ENCODE peak calls at places on chromosomes 5 and 9, in ten cellular contexts. S is body of pancreas, Y is A549, N is fibroblast of lung, P is stomach, C is cardiac muscle cell, K is lung, A is spleen, I is pancreas, W is astrocyte. V is an unnamed sample. For H3K4me1, the result is how much of the 10 kb centered on the place peaks cover.

GRCh38 chr5:34866989-34867471 is 28.1 kb downstream of the TTC23L start:
- DNase-seq in K (no peak), P (no peak), C (no peak), A (no peak), S (no peak), W (no peak), I (no peak), Y (peak), N (no peak), V (no peak)

GRCh38 chr9:114588671-114589526 is 1.3 kb downstream of the ATP6V1G1 start:
- DNase-seq in K (no peak), P (no peak), C (no peak), N (peak), A (no peak), S (no peak), I (no peak), Y (no peak), W (peak), V (no peak)

GRCh38 chr5:81525690-81526089 is 131.8 kb upstream of the ACOT12 start:
- DNase-seq in A (no peak), N (peak), Y (peak), P (no peak), W (peak), I (no peak), K (no peak), S (no peak), C (no peak), V (no peak)

GRCh38 chr9:78921341-78921740 is 624.4 kb downstream of the PSAT1 start:
- DNase-seq in A (no peak), W (peak), K (no peak), N (peak), P (no peak), C (no peak), I (no peak), S (no peak), Y (peak), V (no peak)

GRCh38 chr5:33299621-33300208 is 141.1 kb upstream of the TARS1 start:
- DNase-seq in N (peak), I (no peak), P (no peak), A (no peak), S (peak), C (peak), K (no peak), Y (peak), W (peak), V (no peak)

GRCh38 chr5:140219068-140219971 is 44.3 kb downstream of the CYSTM1 start:
- DNase-seq in I (peak), W (no peak), A (no peak), K (no peak), S (peak), N (peak), C (no peak), Y (no peak), P (peak), V (peak)

GRCh38 chr9:12719431-12719830 is 26.2 kb downstream of the TYRP1 start:
- DNase-seq in P (no peak), K (no peak), N (peak), C (peak), S (no peak), Y (peak), A (no peak), I (no peak), W (peak), V (no peak)

GRCh38 chr5:29462261-29462660 is 1731.2 kb upstream of the CDH6 start:
- DNase-seq in C (no peak), A (no peak), S (no peak), N (no peak), W (no peak), Y (no peak), P (no peak), K (no peak), I (no peak), V (no peak)

GRCh38 chr9:33820231-33820745 is 3.3 kb downstream of the UBE2R2 start:
- DNase-seq in I (no peak), N (no peak), K (no peak), P (no peak), C (no peak), Y (no peak), S (no peak), A (no peak), W (no peak), V (no peak)

GRCh38 chr5:92518318-92518913 is 1062.6 kb downstream of the NR2F1-AS1 start:
- DNase-seq in A (no peak), N (peak), P (no peak), C (peak), Y (peak), I (no peak), W (peak), S (peak), K (no peak), V (no peak)

GRCh38 chr9:113152699-113153098 is 1.9 kb downstream of the SLC31A2 start:
- DNase-seq in A (no peak), K (no peak), N (no peak), P (no peak), S (no peak), Y (no peak), W (no peak), C (no peak), I (no peak), V (no peak)

GRCh38 chr9:108484468-108484867 is 371.3 kb downstream of the ACTL7B start:
- DNase-seq in P (no peak), W (no peak), A (no peak), I (no peak), S (no peak), K (no peak), Y (no peak), C (no peak), N (no peak), V (no peak)

GRCh38 chr5:146745937-146746577 is 132.5 kb downstream of the PPP2R2B start:
- DNase-seq in C (no peak), W (no peak), P (no peak), K (no peak), Y (no peak), N (no peak), S (no peak), I (no peak), A (no peak), V (no peak)

GRCh38 chr5:111461261-111461671 is 51.1 kb downstream of the STARD4 start:
- DNase-seq in S (no peak), K (no peak), A (no peak), N (peak), P (no peak), I (no peak), C (peak), Y (peak), W (no peak), V (no peak)

GRCh38 chr5:151618907-151619306 is 27.8 kb upstream of the FAT2 start:
- DNase-seq in Y (no peak), S (no peak), I (no peak), A (no peak), P (no peak), N (no peak), C (no peak), K (no peak), W (no peak), V (no peak)

GRCh38 chr5:80229902-80230255 is 26.0 kb downstream of the SERINC5 start:
- DNase-seq in I (no peak), Y (peak), S (no peak), K (no peak), W (no peak), A (no peak), N (no peak), P (no peak), C (no peak), V (no peak)

GRCh38 chr5:170740586-170741205 is 42.8 kb upstream of the GABRP start:
- DNase-seq in K (no peak), S (no peak), C (no peak), N (no peak), P (no peak), Y (no peak), I (no peak), W (no peak), A (no peak), V (no peak)

GRCh38 chr9:69035438-69036316 is at the start of gene FXN:
- DNase-seq in P (peak), N (peak), S (peak), I (peak), C (peak), A (peak), Y (peak), K (peak), W (peak), V (peak)

GRCh38 chr5:174617285-174617684 is 107.1 kb upstream of the MSX2 start:
- DNase-seq in K (no peak), Y (no peak), S (no peak), N (no peak), I (no peak), P (no peak), A (no peak), W (no peak), C (no peak), V (no peak)

GRCh38 chr5:134138416-134139376 is 24.2 kb downstream of the TCF7 start:
- DNase-seq in C (no peak), I (no peak), A (peak), W (peak), Y (no peak), P (peak), K (no peak), N (no peak), S (peak), V (no peak)

GRCh38 chr5:142684508-142685031 is 1.3 kb downstream of the FGF1 start:
- DNase-seq in A (no peak), W (peak), N (no peak), I (no peak), S (no peak), C (no peak), K (no peak), Y (no peak), P (no peak), V (no peak)

GRCh38 chr5:127343866-127344265 is 53.3 kb downstream of the MEGF10 start:
- DNase-seq in P (no peak), I (no peak), N (no peak), W (no peak), C (no peak), Y (no peak), S (no peak), A (no peak), K (no peak), V (no peak)

GRCh38 chr5:146541956-146542849 is 26.2 kb upstream of the GPR151 start:
- DNase-seq in N (peak), K (peak), S (peak), P (peak), A (peak), Y (peak), C (peak), W (peak), I (peak), V (peak)

GRCh38 chr5:55234171-55234700 is 828 bp upstream of the CCNO start:
- DNase-seq in W (no peak), I (peak), N (no peak), S (peak), C (peak), A (no peak), K (no peak), P (peak), Y (peak), V (peak)

GRCh38 chr5:113091622-113092021 is 115.0 kb downstream of the DCP2 start:
- DNase-seq in P (no peak), K (no peak), I (no peak), A (no peak), W (no peak), Y (no peak), S (no peak), C (no peak), N (no peak), V (no peak)

GRCh38 chr9:136385015-136385414 is 11.5 kb upstream of the CARD9 start:
- DNase-seq in C (no peak), Y (no peak), W (no peak), K (no peak), S (no peak), A (no peak), N (no peak), I (no peak), P (no peak), V (no peak)

GRCh38 chr9:93646640-93647178 is 70.3 kb downstream of the PHF2 start:
- DNase-seq in S (no peak), N (no peak), I (no peak), K (no peak), A (peak), W (no peak), Y (no peak), C (no peak), P (peak), V (peak)

GRCh38 chr5:10288600-10289213 is 19.0 kb downstream of the CMBL start:
- DNase-seq in C (peak), N (no peak), Y (no peak), I (peak), W (no peak), A (peak), K (peak), S (peak), P (peak), V (peak)

GRCh38 chr9:116360974-116361373 is 207.4 kb downstream of the PAPPA start:
- DNase-seq in K (no peak), P (no peak), W (no peak), C (no peak), S (no peak), N (no peak), Y (no peak), I (no peak), A (no peak), V (no peak)

GRCh38 chr5:10354048-10354872 is 765 bp downstream of the MARCHF6 start:
- DNase-seq in C (peak), W (peak), S (peak), K (no peak), P (peak), A (no peak), N (peak), Y (peak), I (no peak), V (peak)

GRCh38 chr5:179486596-179487051 is 63.7 kb upstream of the RUFY1 start:
- DNase-seq in S (peak), K (no peak), I (no peak), A (peak), W (no peak), N (peak), P (no peak), Y (no peak), C (peak), V (no peak)

GRCh38 chr9:136471802-136472487 is 10.9 kb downstream of the SEC16A start:
- DNase-seq in W (no peak), S (no peak), Y (no peak), I (no peak), P (no peak), A (no peak), K (no peak), C (no peak), N (no peak), V (no peak)

GRCh38 chr5:159571501-159572244 is 241.4 kb upstream of the IL12B start:
- DNase-seq in W (no peak), P (no peak), S (no peak), A (no peak), Y (peak), I (no peak), N (no peak), K (no peak), C (peak), V (no peak)

GRCh38 chr5:65535529-65535987 is 27.4 kb downstream of the CENPK start:
- DNase-seq in I (no peak), Y (no peak), K (no peak), P (no peak), N (peak), S (no peak), C (no peak), A (no peak), W (peak), V (no peak)

GRCh38 chr9:100427366-100428263 is 672 bp downstream of the MSANTD3 start:
- DNase-seq in C (peak), I (peak), Y (peak), N (peak), S (peak), W (peak), A (no peak), K (peak), P (peak), V (peak)

GRCh38 chr5:115815006-115815692 is 1.3 kb downstream of the CDO1 start:
- DNase-seq in K (no peak), A (no peak), I (no peak), P (no peak), Y (no peak), W (peak), C (peak), N (peak), S (no peak), V (no peak)

GRCh38 chr5:57836921-57837320 is 354.3 kb upstream of the ACTBL2 start:
- DNase-seq in I (no peak), Y (no peak), A (no peak), K (no peak), W (no peak), S (no peak), C (no peak), N (no peak), P (no peak), V (no peak)
- TF ChIP-seq CTCF in I (no peak), Y (no peak), A (no peak), K (no peak), W (no peak), S (no peak), C (no peak), N (no peak), P (no peak), V (no peak)

DNA sequence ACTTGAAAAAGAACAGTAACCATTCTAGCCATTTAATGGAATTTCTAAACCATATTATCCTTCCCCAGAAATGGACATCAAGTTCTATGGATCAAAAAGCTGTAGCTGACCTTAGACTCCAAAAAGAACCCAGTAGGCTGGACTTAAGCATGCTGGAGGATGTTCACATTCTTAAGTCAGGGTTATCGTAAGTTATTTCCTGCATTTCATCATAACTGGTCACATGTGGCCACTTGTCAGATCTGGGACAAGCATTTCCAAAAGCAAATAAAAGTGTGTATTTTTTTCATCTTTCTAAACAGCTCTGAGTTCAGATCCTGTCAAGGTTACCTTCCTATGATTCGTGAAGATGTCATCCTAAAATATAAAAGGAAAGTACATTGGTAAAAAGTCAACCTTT is 274.5 kb upstream of the PTGER4 start:
- DNase-seq in I (no peak), P (no peak), Y (peak), W (no peak), S (no peak), C (no peak), A (no peak), K (no peak), N (peak), V (no peak)
- H3K4me1 ChIP-seq in I (under half), P (under half), Y (under half), W (under half), S (under half), C (under half), A (under half), K (under half), N (under half), V (under half)

GRCh38 chr9:32571969-32572899 is 725 bp downstream of the NDUFB6 start:
- DNase-seq in C (peak), P (peak), S (peak), Y (peak), N (peak), W (peak), K (peak), A (peak), I (peak), V (peak)
- TF ChIP-seq CTCF in C (peak), P (peak), S (peak), Y (peak), N (peak), W (peak), K (no peak), A (peak), I (peak), V (peak)

DNA sequence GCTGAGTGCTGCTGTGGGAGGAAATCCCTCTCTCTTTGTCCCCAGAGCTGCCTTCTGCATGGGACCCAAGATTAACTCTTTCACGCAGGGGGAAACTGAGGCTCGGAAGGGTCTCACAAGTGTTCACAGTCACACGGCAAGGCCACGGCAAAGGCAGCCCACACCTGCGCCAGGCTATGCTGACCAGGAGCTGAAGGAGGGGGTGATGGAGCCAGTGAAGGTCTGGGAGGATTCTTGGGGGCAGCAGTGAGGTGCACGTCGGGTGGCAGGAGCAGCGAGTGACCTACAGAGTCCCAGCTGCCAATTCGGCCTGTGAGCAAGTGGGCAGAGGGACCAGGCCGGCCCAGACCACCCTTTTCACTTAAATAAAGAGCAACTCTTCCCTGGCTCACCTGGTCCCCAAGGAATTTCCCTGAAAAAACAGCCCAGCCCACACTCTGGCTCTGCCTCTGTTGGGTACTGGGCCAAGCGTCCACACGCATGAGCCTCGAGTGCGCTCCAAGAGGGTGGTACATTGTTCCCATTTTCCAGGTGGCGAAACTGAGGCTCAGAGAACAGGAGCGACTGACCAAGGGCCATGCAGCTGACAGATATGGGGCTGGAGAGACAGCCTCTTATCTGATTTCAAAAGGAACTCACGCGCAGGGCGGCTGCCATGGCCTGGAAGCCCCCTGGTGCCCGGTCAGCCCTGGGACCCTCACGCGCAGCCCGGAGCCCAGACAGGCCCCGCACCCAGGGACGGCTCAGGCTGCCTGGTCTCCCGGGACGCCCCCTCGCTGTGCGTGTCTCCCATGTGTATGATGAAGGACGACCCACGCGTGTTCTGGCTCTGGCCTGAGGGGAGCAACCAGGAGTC is 28.2 kb downstream of the SARDH start:
- DNase-seq in Y (no peak), S (no peak), W (no peak), A (peak), N (no peak), C (no peak), I (peak), K (no peak), P (no peak), V (no peak)
- H3K4me1 ChIP-seq in Y (under half), S (under half), W (under half), A (under half), N (under half), C (under half), I (under half), K (under half), P (under half), V (under half)

DNA sequence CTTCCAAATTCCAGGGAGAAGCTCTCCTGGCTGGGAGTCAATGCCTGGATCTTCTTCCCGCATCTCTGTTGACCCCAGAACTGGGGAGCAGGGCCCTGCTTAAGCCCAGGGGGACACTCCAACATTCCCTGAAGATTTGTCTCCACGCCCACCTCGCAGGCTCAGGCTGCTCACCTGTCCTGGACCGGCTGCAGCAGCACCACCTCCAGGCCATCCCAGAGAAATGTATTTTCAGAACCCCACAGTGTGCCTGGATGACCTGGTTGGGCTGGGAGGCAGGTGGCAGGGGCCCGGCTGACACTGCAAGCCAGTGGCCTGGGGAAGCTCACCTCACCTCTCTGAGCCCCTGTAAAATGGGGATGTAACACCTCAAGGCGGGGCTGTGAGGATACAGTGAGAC is 27.1 kb upstream of the ZBTB43 start:
- DNase-seq in Y (no peak), P (no peak), K (no peak), I (no peak), C (peak), S (no peak), W (no peak), A (no peak), N (no peak), V (no peak)
- TF ChIP-seq CTCF in Y (no peak), P (no peak), K (no peak), I (no peak), C (no peak), S (no peak), W (no peak), A (no peak), N (no peak), V (peak)